ENCODE peak calls at places on chromosomes 16 and 17, in seven cellular contexts. D, N, I, P, F, Z and E are unnamed samples.

GRCh38 chr16:30183961-30184429 is 593 bp downstream of the CORO1A start:
- DNase-seq in D (peak), N (peak), I (no peak), P (no peak), F (peak), Z (no peak), E (peak)

GRCh38 chr16:10122026-10122425 is 60.2 kb downstream of the GRIN2A start:
- DNase-seq in D (no peak), N (no peak), I (no peak), P (no peak), F (no peak), Z (no peak), E (no peak)

GRCh38 chr16:79171504-79172240 is 428.9 kb downstream of the MAF start:
- DNase-seq in D (no peak), N (no peak), I (no peak), P (no peak), F (no peak), Z (no peak), E (no peak)

GRCh38 chr16:86761117-86761971 is 183.0 kb downstream of the FOXL1 start:
- DNase-seq in D (no peak), N (peak), I (peak), P (no peak), F (peak), Z (peak), E (no peak)

GRCh38 chr16:11253995-11254912 is 1.8 kb downstream of the SOCS1 start:
- DNase-seq in D (no peak), N (no peak), I (no peak), P (no peak), F (no peak), Z (no peak), E (no peak)

GRCh38 chr16:1265826-1266225 is 10.0 kb downstream of the TPSD1 start:
- DNase-seq in D (no peak), N (no peak), I (no peak), P (no peak), F (no peak), Z (no peak), E (no peak)

GRCh38 chr16:85663891-85664321 is 24.8 kb downstream of the GINS2 start:
- DNase-seq in D (no peak), N (no peak), I (no peak), P (peak), F (peak), Z (no peak), E (no peak)

GRCh38 chr16:49588729-49589384 is 215.3 kb downstream of the C16orf78 start:
- DNase-seq in D (no peak), N (no peak), I (peak), P (no peak), F (peak), Z (no peak), E (no peak)

GRCh38 chr17:76079577-76080206 is 710 bp downstream of the ZACN start:
- DNase-seq in D (no peak), N (no peak), I (no peak), P (no peak), F (no peak), Z (no peak), E (no peak)

GRCh38 chr17:56918916-56919315 is 5.1 kb upstream of the TRIM25 start:
- DNase-seq in D (no peak), N (no peak), I (no peak), P (no peak), F (no peak), Z (no peak), E (no peak)

GRCh38 chr17:7038025-7038862 is 2.4 kb downstream of the SLC16A13 start:
- DNase-seq in D (no peak), N (no peak), I (no peak), P (no peak), F (no peak), Z (no peak), E (no peak)

GRCh38 chr17:42979511-42980273 is at the start of gene PTGES3L:
- DNase-seq in D (peak), N (no peak), I (peak), P (no peak), F (peak), Z (no peak), E (peak)

GRCh38 chr16:2009791-2010510 is at the start of gene ZNF598:
- DNase-seq in D (peak), N (peak), I (peak), P (peak), F (peak), Z (no peak), E (peak)

GRCh38 chr17:8212312-8213180 is 2.2 kb upstream of the AURKB start:
- DNase-seq in D (no peak), N (no peak), I (no peak), P (no peak), F (no peak), Z (no peak), E (no peak)

GRCh38 chr17:14320734-14321475 is 20.0 kb downstream of the HS3ST3B1 start:
- DNase-seq in D (no peak), N (no peak), I (no peak), P (no peak), F (no peak), Z (no peak), E (no peak)

GRCh38 chr16:35533683-35534082 is 2074.3 kb downstream of the TP53TG3F start:
- DNase-seq in D (no peak), N (no peak), I (no peak), P (no peak), F (no peak), Z (no peak), E (no peak)

GRCh38 chr17:10111907-10112452 is 86.4 kb downstream of the GAS7 start:
- DNase-seq in D (no peak), N (no peak), I (no peak), P (no peak), F (no peak), Z (no peak), E (no peak)

GRCh38 chr17:70171159-70171558 is 1.8 kb downstream of the KCNJ2 start:
- DNase-seq in D (no peak), N (no peak), I (no peak), P (no peak), F (no peak), Z (no peak), E (no peak)